ENCODE peak calls at places on chromosomes 7 and 10, in five cellular contexts. S is epithelial cell of esophagus, X is H9, B is NCI-H1436, F is activated T-cell treated with anti-CD3 and anti-CD28 coated beads for 1 hour. U is an unnamed sample.

GRCh38 chr7:131164025-131164899 is 163.4 kb upstream of the MKLN1 start:
- DNase-seq in X (no peak), B (no peak), S (peak), F (no peak), U (no peak)

GRCh38 chr10:72171175-72171630 is 44.6 kb upstream of the ANAPC16 start:
- DNase-seq in F (no peak), X (no peak), B (no peak), S (peak), U (peak)

GRCh38 chr7:21071570-21071969 is 284.9 kb upstream of the SP8 start:
- DNase-seq in F (no peak), S (peak), X (no peak), B (no peak), U (no peak)

GRCh38 chr7:91993976-91994375 is 53.3 kb downstream of the AKAP9 start:
- DNase-seq in F (no peak), X (no peak), S (no peak), B (no peak), U (no peak)

GRCh38 chr7:74061840-74062539 is 21.6 kb upstream of the LIMK1 start:
- DNase-seq in F (peak), X (peak), S (peak), B (peak), U (peak)

GRCh38 chr10:93701903-93702277 is 502 bp downstream of the FRA10AC1 start:
- DNase-seq in X (no peak), B (no peak), F (no peak), S (peak), U (no peak)

GRCh38 chr10:49645417-49646255 is 31.8 kb downstream of the CHAT start:
- DNase-seq in S (no peak), B (no peak), X (peak), F (no peak), U (no peak)

GRCh38 chr10:133224861-133225366 is 5.1 kb upstream of the UTF1 start:
- DNase-seq in B (no peak), F (no peak), X (no peak), S (no peak), U (no peak)

GRCh38 chr7:101308245-101309085 is 13.1 kb downstream of the IFT22 start:
- DNase-seq in X (peak), F (no peak), S (peak), B (no peak), U (peak)

GRCh38 chr10:52951819-52952218 is 179.2 kb upstream of the MBL2 start:
- DNase-seq in S (peak), X (peak), F (no peak), B (no peak), U (peak)

GRCh38 chr7:44769381-44770209 is 20.9 kb downstream of the ZMIZ2 start:
- DNase-seq in B (no peak), X (no peak), S (no peak), F (no peak), U (no peak)

GRCh38 chr10:123093489-123093888 is 42.3 kb upstream of the HMX3 start:
- DNase-seq in B (no peak), S (no peak), X (no peak), F (no peak), U (no peak)

GRCh38 chr10:80603516-80603915 is 65.8 kb downstream of the SH2D4B start:
- DNase-seq in F (no peak), X (no peak), B (no peak), S (no peak), U (no peak)

GRCh38 chr7:81447351-81447952 is 322.4 kb downstream of the HGF start:
- DNase-seq in F (no peak), X (no peak), S (peak), B (peak), U (peak)

GRCh38 chr7:84372712-84373111 is 178.1 kb upstream of the SEMA3A start:
- DNase-seq in S (peak), X (no peak), B (no peak), F (no peak), U (no peak)

GRCh38 chr10:125979976-125980375 is 83.6 kb downstream of the FANK1 start:
- DNase-seq in S (no peak), X (no peak), F (no peak), B (no peak), U (no peak)